ENCODE peak calls at places on chromosomes 11 and 22, in ten cellular contexts. L is neuronal stem cell; I is stromal cell of bone marrow; F is NCI-H1694 treated with DMSO at 0.1 percent for 48 hours; W is M059J; Z is pancreas; S is heart left ventricle; B is NCI-H460; Y is T follicular helper cell; H is activated CD8-positive, alpha-beta T cell treated with anti-CD3 and anti-CD28 coated beads for 36 hours. A is an unnamed sample.

GRCh38 chr11:115316682-115317081 is 187.5 kb downstream of the CADM1 start:
- DNase-seq in W (no peak), B (no peak), I (no peak), S (no peak), H (no peak), F (no peak), Z (no peak), Y (no peak), L (no peak), A (no peak)

GRCh38 chr11:129268371-129268770 is 76.2 kb upstream of the ARHGAP32 start:
- DNase-seq in S (no peak), Z (no peak), F (no peak), H (no peak), I (no peak), Y (no peak), L (no peak), B (no peak), W (no peak), A (no peak)

GRCh38 chr11:102598272-102598671 is 26.9 kb downstream of the MMP20 start:
- DNase-seq in I (no peak), W (no peak), F (no peak), Z (no peak), S (no peak), H (no peak), B (no peak), L (no peak), Y (no peak), A (no peak)

GRCh38 chr11:86571273-86571948 is 101.0 kb downstream of the ME3 start:
- DNase-seq in I (no peak), Z (no peak), H (peak), L (no peak), F (no peak), B (peak), Y (no peak), S (no peak), W (no peak), A (no peak)

GRCh38 chr22:42964994-42965699 is 49.8 kb downstream of the PACSIN2 start:
- DNase-seq in F (peak), I (no peak), B (no peak), Z (no peak), S (no peak), W (peak), L (no peak), Y (no peak), H (peak), A (no peak)

GRCh38 chr11:120306519-120307242 is 18.4 kb upstream of the TLCD5 start:
- DNase-seq in F (no peak), Z (no peak), H (no peak), W (peak), L (no peak), I (peak), Y (no peak), B (peak), S (no peak), A (no peak)

GRCh38 chr22:18071968-18072310 is 5.9 kb upstream of the PEX26 start:
- DNase-seq in Z (no peak), S (no peak), W (no peak), Y (no peak), F (no peak), B (no peak), I (no peak), H (no peak), L (no peak), A (no peak)

GRCh38 chr11:76307978-76308747 is 72.8 kb downstream of the THAP12 start:
- DNase-seq in H (no peak), Z (no peak), Y (no peak), F (no peak), L (no peak), W (no peak), I (no peak), B (no peak), S (no peak), A (no peak)

GRCh38 chr11:135036488-135037297 is 624.7 kb upstream of the B3GAT1 start:
- DNase-seq in I (no peak), L (no peak), F (no peak), Y (no peak), S (no peak), Z (no peak), B (no peak), W (no peak), H (no peak), A (no peak)

GRCh38 chr11:65298131-65298535 is 16.5 kb upstream of the CDC42EP2 start:
- DNase-seq in L (no peak), Y (no peak), B (no peak), H (no peak), S (peak), F (no peak), W (no peak), Z (no peak), I (no peak), A (no peak)

GRCh38 chr22:24727218-24727851 is 47.2 kb downstream of the PIWIL3 start:
- DNase-seq in Y (no peak), L (no peak), S (peak), H (no peak), W (peak), I (peak), B (peak), F (no peak), Z (no peak), A (peak)

GRCh38 chr11:124961972-124962609 is 8.1 kb downstream of the CCDC15 start:
- DNase-seq in I (peak), H (no peak), W (peak), S (no peak), F (peak), Z (no peak), Y (no peak), B (peak), L (peak), A (peak)

GRCh38 chr11:59205664-59206063 is 7.1 kb downstream of the MPEG1 start:
- DNase-seq in F (no peak), I (no peak), Z (no peak), L (no peak), S (no peak), W (no peak), B (no peak), Y (no peak), H (no peak), A (no peak)

GRCh38 chr11:33064033-33064825 is 24.9 kb downstream of the TCP11L1 start:
- DNase-seq in W (no peak), H (no peak), F (no peak), Y (no peak), Z (no peak), L (no peak), I (peak), B (no peak), S (no peak), A (no peak)

GRCh38 chr11:45857834-45858492 is 10.7 kb downstream of the CRY2 start:
- DNase-seq in I (peak), S (peak), W (peak), H (no peak), B (no peak), Y (no peak), Z (peak), F (no peak), L (no peak), A (no peak)

GRCh38 chr11:76786053-76787014 is 3.2 kb downstream of the TSKU start:
- DNase-seq in Z (peak), W (no peak), B (no peak), S (no peak), L (no peak), F (no peak), I (no peak), H (no peak), Y (no peak), A (no peak)

GRCh38 chr22:27022256-27022655 is 364.9 kb downstream of the MIAT start:
- DNase-seq in S (no peak), Y (no peak), L (no peak), Z (no peak), I (no peak), H (no peak), W (peak), F (no peak), B (no peak), A (no peak)

GRCh38 chr11:64360403-64360980 is 1.5 kb downstream of the RPS6KA4 start:
- DNase-seq in W (no peak), H (peak), Z (no peak), F (no peak), B (no peak), I (no peak), Y (no peak), S (no peak), L (no peak), A (no peak)

GRCh38 chr22:36328635-36329216 is 59.0 kb downstream of the MYH9 start:
- DNase-seq in L (no peak), B (no peak), Z (peak), I (peak), S (no peak), H (peak), Y (no peak), F (no peak), W (peak), A (no peak)

GRCh38 chr11:35781342-35782171 is 119.0 kb downstream of the TRIM44 start:
- DNase-seq in W (peak), L (no peak), I (peak), H (no peak), Z (no peak), F (no peak), Y (no peak), S (no peak), B (no peak), A (no peak)

GRCh38 chr11:73939096-73939495 is 11.7 kb upstream of the DNAJB13 start:
- DNase-seq in Y (no peak), S (no peak), I (no peak), W (peak), B (no peak), Z (no peak), L (no peak), F (no peak), H (no peak), A (no peak)

GRCh38 chr22:35102663-35103062 is 36.7 kb downstream of the ISX start:
- DNase-seq in F (no peak), H (no peak), I (no peak), B (no peak), W (peak), Y (no peak), Z (no peak), L (no peak), S (no peak), A (no peak)

GRCh38 chr22:49582671-49583070 is 245.0 kb downstream of the BRD1 start:
- DNase-seq in S (no peak), W (no peak), F (no peak), Y (no peak), L (no peak), I (no peak), Z (no peak), B (no peak), H (no peak), A (no peak)

GRCh38 chr11:10931761-10932700 is 74.2 kb upstream of the ZBED5 start:
- DNase-seq in L (peak), H (no peak), F (no peak), Z (no peak), B (no peak), W (no peak), I (no peak), Y (no peak), S (peak), A (peak)

GRCh38 chr11:31782243-31782642 is 28.9 kb downstream of the PAX6 start:
- DNase-seq in H (no peak), Z (no peak), S (no peak), W (no peak), Y (no peak), B (no peak), I (no peak), F (no peak), L (no peak), A (no peak)

GRCh38 chr11:126304457-126305072 is 705 bp downstream of the DCPS start:
- DNase-seq in S (no peak), I (no peak), H (no peak), Y (no peak), L (no peak), W (no peak), B (no peak), Z (no peak), F (no peak), A (no peak)

GRCh38 chr11:78564037-78564888 is 10.4 kb downstream of the NARS2 start:
- DNase-seq in L (peak), B (peak), F (peak), I (no peak), W (peak), H (peak), Z (no peak), S (peak), Y (peak), A (peak)

GRCh38 chr11:17381156-17381555 is 7.3 kb downstream of the KCNJ11 start:
- DNase-seq in B (no peak), S (no peak), L (no peak), Z (no peak), I (no peak), F (no peak), W (peak), H (no peak), Y (no peak), A (no peak)

GRCh38 chr11:130609121-130610035 is 160.9 kb downstream of the ADAMTS15 start:
- DNase-seq in Z (no peak), F (no peak), Y (no peak), S (peak), L (no peak), W (peak), H (no peak), B (no peak), I (peak), A (no peak)

GRCh38 chr11:120527111-120527748 is 15.7 kb downstream of the GRIK4 start:
- DNase-seq in B (no peak), S (no peak), W (peak), Z (no peak), F (peak), I (peak), L (no peak), Y (no peak), H (no peak), A (no peak)

GRCh38 chr11:61021661-61022212 is 50.3 kb downstream of the CD6 start:
- DNase-seq in L (no peak), H (peak), I (no peak), W (no peak), S (no peak), Y (peak), B (no peak), Z (peak), F (no peak), A (no peak)

GRCh38 chr22:48982321-48982905 is 845.3 kb downstream of the BRD1 start:
- DNase-seq in L (no peak), H (no peak), Z (no peak), B (no peak), S (no peak), I (no peak), W (no peak), F (no peak), Y (no peak), A (no peak)

A was measured in LNCaP clone FGC.